ENCODE peak calls at places on chromosomes 3 and 15, in seven cellular contexts. One of them, this sample, is unnamed.

GRCh38 chr3:25088284-25088683 is 339.8 kb upstream of the RARB start:
- DNase-seq in dorsolateral prefrontal cortex: no peak
- DNase-seq in Caco-2: no peak
- DNase-seq in lower lobe of right lung: no peak
- DNase-seq in fibroblast of the aortic adventitia: no peak
- DNase-seq in Peyer's patch: no peak
- DNase-seq in foreskin fibroblast: no peak
- DNase-seq in this sample: no peak

GRCh38 chr3:53091011-53091410 is 39.2 kb downstream of the RFT1 start:
- DNase-seq in dorsolateral prefrontal cortex: no peak
- DNase-seq in Peyer's patch: no peak
- DNase-seq in Caco-2: no peak
- DNase-seq in lower lobe of right lung: no peak
- DNase-seq in fibroblast of the aortic adventitia: no peak
- DNase-seq in foreskin fibroblast: no peak
- DNase-seq in this sample: no peak

GRCh38 chr15:51186121-51186795 is 91.6 kb upstream of the TNFAIP8L3 start:
- DNase-seq in dorsolateral prefrontal cortex: no peak
- DNase-seq in foreskin fibroblast: no peak
- DNase-seq in fibroblast of the aortic adventitia: no peak
- DNase-seq in lower lobe of right lung: no peak
- DNase-seq in Peyer's patch: no peak
- DNase-seq in Caco-2: no peak
- DNase-seq in this sample: no peak

GRCh38 chr3:122358633-122359032 is 24.4 kb downstream of the MIX23 start:
- DNase-seq in lower lobe of right lung: no peak
- DNase-seq in Caco-2: no peak
- DNase-seq in foreskin fibroblast: no peak
- DNase-seq in dorsolateral prefrontal cortex: no peak
- DNase-seq in Peyer's patch: no peak
- DNase-seq in fibroblast of the aortic adventitia: no peak
- DNase-seq in this sample: no peak

GRCh38 chr15:28975766-28976179 is 90.0 kb downstream of the APBA2 start:
- DNase-seq in Caco-2: peak
- DNase-seq in Peyer's patch: no peak
- DNase-seq in foreskin fibroblast: peak
- DNase-seq in lower lobe of right lung: no peak
- DNase-seq in fibroblast of the aortic adventitia: peak
- DNase-seq in dorsolateral prefrontal cortex: no peak
- DNase-seq in this sample: peak

GRCh38 chr3:155252535-155252934 is 40.9 kb downstream of the STRIT1 start:
- DNase-seq in fibroblast of the aortic adventitia: peak
- DNase-seq in foreskin fibroblast: peak
- DNase-seq in Caco-2: no peak
- DNase-seq in lower lobe of right lung: no peak
- DNase-seq in Peyer's patch: no peak
- DNase-seq in dorsolateral prefrontal cortex: no peak
- DNase-seq in this sample: peak

GRCh38 chr15:96764501-96764900 is 434.0 kb downstream of the NR2F2 start:
- DNase-seq in foreskin fibroblast: no peak
- DNase-seq in Peyer's patch: no peak
- DNase-seq in fibroblast of the aortic adventitia: no peak
- DNase-seq in lower lobe of right lung: no peak
- DNase-seq in dorsolateral prefrontal cortex: no peak
- DNase-seq in Caco-2: no peak
- DNase-seq in this sample: no peak

GRCh38 chr3:184565421-184566211 is 4.0 kb downstream of the EPHB3 start:
- DNase-seq in dorsolateral prefrontal cortex: no peak
- DNase-seq in fibroblast of the aortic adventitia: peak
- DNase-seq in Peyer's patch: peak
- DNase-seq in Caco-2: peak
- DNase-seq in foreskin fibroblast: peak
- DNase-seq in lower lobe of right lung: peak
- DNase-seq in this sample: peak

GRCh38 chr15:95446854-95447253 is 883.6 kb upstream of the NR2F2 start:
- DNase-seq in lower lobe of right lung: no peak
- DNase-seq in Peyer's patch: no peak
- DNase-seq in Caco-2: no peak
- DNase-seq in dorsolateral prefrontal cortex: no peak
- DNase-seq in foreskin fibroblast: no peak
- DNase-seq in fibroblast of the aortic adventitia: no peak
- DNase-seq in this sample: no peak

GRCh38 chr3:188111002-188111584 is 42.9 kb upstream of the LPP start:
- DNase-seq in Caco-2: peak
- DNase-seq in lower lobe of right lung: no peak
- DNase-seq in fibroblast of the aortic adventitia: peak
- DNase-seq in Peyer's patch: no peak
- DNase-seq in dorsolateral prefrontal cortex: no peak
- DNase-seq in foreskin fibroblast: peak
- DNase-seq in this sample: peak

GRCh38 chr3:195896361-195897080 is 11.8 kb downstream of the TNK2 start:
- DNase-seq in Caco-2: no peak
- DNase-seq in Peyer's patch: no peak
- DNase-seq in lower lobe of right lung: no peak
- DNase-seq in foreskin fibroblast: peak
- DNase-seq in fibroblast of the aortic adventitia: peak
- DNase-seq in dorsolateral prefrontal cortex: no peak
- DNase-seq in this sample: peak

GRCh38 chr3:29226709-29227108 is 54.2 kb upstream of the RBMS3 start:
- DNase-seq in dorsolateral prefrontal cortex: no peak
- DNase-seq in Caco-2: no peak
- DNase-seq in Peyer's patch: no peak
- DNase-seq in lower lobe of right lung: no peak
- DNase-seq in foreskin fibroblast: no peak
- DNase-seq in fibroblast of the aortic adventitia: peak
- DNase-seq in this sample: no peak

GRCh38 chr3:131277836-131278497 is 103.6 kb upstream of the NUDT16 start:
- DNase-seq in foreskin fibroblast: peak
- DNase-seq in Caco-2: no peak
- DNase-seq in fibroblast of the aortic adventitia: peak
- DNase-seq in dorsolateral prefrontal cortex: no peak
- DNase-seq in Peyer's patch: no peak
- DNase-seq in lower lobe of right lung: no peak
- DNase-seq in this sample: peak

GRCh38 chr3:30779686-30780287 is 114.7 kb downstream of the GADL1 start:
- DNase-seq in lower lobe of right lung: no peak
- DNase-seq in Caco-2: peak
- DNase-seq in Peyer's patch: no peak
- DNase-seq in dorsolateral prefrontal cortex: no peak
- DNase-seq in fibroblast of the aortic adventitia: peak
- DNase-seq in foreskin fibroblast: peak
- DNase-seq in this sample: peak

GRCh38 chr3:87468938-87469337 is 192.6 kb upstream of the POU1F1 start:
- DNase-seq in lower lobe of right lung: no peak
- DNase-seq in fibroblast of the aortic adventitia: peak
- DNase-seq in dorsolateral prefrontal cortex: no peak
- DNase-seq in foreskin fibroblast: peak
- DNase-seq in Peyer's patch: no peak
- DNase-seq in Caco-2: no peak
- DNase-seq in this sample: no peak

GRCh38 chr15:78840661-78841060 is 29.4 kb upstream of the ADAMTS7 start:
- DNase-seq in fibroblast of the aortic adventitia: no peak
- DNase-seq in lower lobe of right lung: peak
- DNase-seq in dorsolateral prefrontal cortex: no peak
- DNase-seq in foreskin fibroblast: no peak
- DNase-seq in Peyer's patch: no peak
- DNase-seq in Caco-2: no peak
- DNase-seq in this sample: no peak

GRCh38 chr15:31489801-31490646 is 163.4 kb downstream of the KLF13 start:
- DNase-seq in lower lobe of right lung: no peak
- DNase-seq in fibroblast of the aortic adventitia: peak
- DNase-seq in foreskin fibroblast: peak
- DNase-seq in Caco-2: peak
- DNase-seq in dorsolateral prefrontal cortex: no peak
- DNase-seq in Peyer's patch: no peak
- DNase-seq in this sample: peak

GRCh38 chr15:31141792-31142191 is 40.3 kb upstream of the TRPM1 start:
- DNase-seq in fibroblast of the aortic adventitia: no peak
- DNase-seq in Peyer's patch: no peak
- DNase-seq in lower lobe of right lung: no peak
- DNase-seq in foreskin fibroblast: no peak
- DNase-seq in dorsolateral prefrontal cortex: no peak
- DNase-seq in Caco-2: no peak
- DNase-seq in this sample: no peak

GRCh38 chr3:12506201-12506600 is 21.9 kb downstream of the TSEN2 start:
- DNase-seq in foreskin fibroblast: no peak
- DNase-seq in Caco-2: no peak
- DNase-seq in Peyer's patch: no peak
- DNase-seq in lower lobe of right lung: no peak
- DNase-seq in dorsolateral prefrontal cortex: no peak
- DNase-seq in fibroblast of the aortic adventitia: no peak
- DNase-seq in this sample: no peak

GRCh38 chr15:46894644-46895043 is 822.7 kb upstream of the SEMA6D start:
- DNase-seq in fibroblast of the aortic adventitia: no peak
- DNase-seq in dorsolateral prefrontal cortex: no peak
- DNase-seq in foreskin fibroblast: no peak
- DNase-seq in lower lobe of right lung: no peak
- DNase-seq in Caco-2: no peak
- DNase-seq in Peyer's patch: no peak
- DNase-seq in this sample: no peak

GRCh38 chr3:123406598-123406997 is 42.3 kb downstream of the ADCY5 start:
- DNase-seq in foreskin fibroblast: no peak
- DNase-seq in lower lobe of right lung: peak
- DNase-seq in fibroblast of the aortic adventitia: no peak
- DNase-seq in Peyer's patch: peak
- DNase-seq in dorsolateral prefrontal cortex: no peak
- DNase-seq in Caco-2: no peak
- DNase-seq in this sample: no peak

GRCh38 chr3:50525987-50526386 is 22.6 kb upstream of the CACNA2D2 start:
- DNase-seq in fibroblast of the aortic adventitia: peak
- DNase-seq in dorsolateral prefrontal cortex: no peak
- DNase-seq in Caco-2: peak
- DNase-seq in foreskin fibroblast: peak
- DNase-seq in lower lobe of right lung: peak
- DNase-seq in Peyer's patch: no peak
- DNase-seq in this sample: peak

GRCh38 chr3:187255314-187255713 is 36.2 kb downstream of the MASP1 start:
- DNase-seq in lower lobe of right lung: no peak
- DNase-seq in fibroblast of the aortic adventitia: peak
- DNase-seq in dorsolateral prefrontal cortex: no peak
- DNase-seq in Caco-2: no peak
- DNase-seq in foreskin fibroblast: no peak
- DNase-seq in Peyer's patch: no peak
- DNase-seq in this sample: peak

GRCh38 chr15:100570735-100571363 is 31.1 kb downstream of the LINS1 start:
- DNase-seq in dorsolateral prefrontal cortex: no peak
- DNase-seq in lower lobe of right lung: no peak
- DNase-seq in Caco-2: no peak
- DNase-seq in Peyer's patch: no peak
- DNase-seq in foreskin fibroblast: no peak
- DNase-seq in fibroblast of the aortic adventitia: no peak
- DNase-seq in this sample: no peak

GRCh38 chr3:53169832-53170324 is 8.9 kb downstream of the PRKCD start:
- DNase-seq in Peyer's patch: no peak
- DNase-seq in dorsolateral prefrontal cortex: no peak
- DNase-seq in foreskin fibroblast: no peak
- DNase-seq in Caco-2: no peak
- DNase-seq in lower lobe of right lung: no peak
- DNase-seq in fibroblast of the aortic adventitia: no peak
- DNase-seq in this sample: no peak

GRCh38 chr3:122938756-122939425 is 88.7 kb downstream of the SEMA5B start:
- DNase-seq in lower lobe of right lung: peak
- DNase-seq in foreskin fibroblast: no peak
- DNase-seq in dorsolateral prefrontal cortex: no peak
- DNase-seq in fibroblast of the aortic adventitia: no peak
- DNase-seq in Peyer's patch: no peak
- DNase-seq in Caco-2: no peak
- DNase-seq in this sample: no peak

GRCh38 chr3:62049033-62049432 is 324.3 kb downstream of the FEZF2 start:
- DNase-seq in dorsolateral prefrontal cortex: no peak
- DNase-seq in lower lobe of right lung: no peak
- DNase-seq in foreskin fibroblast: no peak
- DNase-seq in Peyer's patch: no peak
- DNase-seq in fibroblast of the aortic adventitia: no peak
- DNase-seq in Caco-2: no peak
- DNase-seq in this sample: no peak

GRCh38 chr15:83472797-83473196 is 25.7 kb downstream of the SH3GL3 start:
- DNase-seq in foreskin fibroblast: no peak
- DNase-seq in Caco-2: no peak
- DNase-seq in dorsolateral prefrontal cortex: no peak
- DNase-seq in lower lobe of right lung: no peak
- DNase-seq in Peyer's patch: no peak
- DNase-seq in fibroblast of the aortic adventitia: no peak
- DNase-seq in this sample: no peak

GRCh38 chr3:184582583-184582982 is 21.0 kb downstream of the EPHB3 start:
- DNase-seq in fibroblast of the aortic adventitia: peak
- DNase-seq in Caco-2: no peak
- DNase-seq in lower lobe of right lung: no peak
- DNase-seq in Peyer's patch: no peak
- DNase-seq in dorsolateral prefrontal cortex: no peak
- DNase-seq in foreskin fibroblast: no peak
- DNase-seq in this sample: peak

GRCh38 chr3:66035763-66036477 is 2.8 kb downstream of the MAGI1 start:
- DNase-seq in foreskin fibroblast: no peak
- DNase-seq in dorsolateral prefrontal cortex: no peak
- DNase-seq in lower lobe of right lung: no peak
- DNase-seq in Caco-2: peak
- DNase-seq in Peyer's patch: no peak
- DNase-seq in fibroblast of the aortic adventitia: peak
- DNase-seq in this sample: peak
- H3K4me3 ChIP-seq in foreskin fibroblast: peak
- H3K4me3 ChIP-seq in dorsolateral prefrontal cortex: peak
- H3K4me3 ChIP-seq in lower lobe of right lung: peak
- H3K4me3 ChIP-seq in Caco-2: peak
- H3K4me3 ChIP-seq in Peyer's patch: no peak
- H3K4me3 ChIP-seq in fibroblast of the aortic adventitia: peak
- H3K4me3 ChIP-seq in this sample: peak

DNA sequence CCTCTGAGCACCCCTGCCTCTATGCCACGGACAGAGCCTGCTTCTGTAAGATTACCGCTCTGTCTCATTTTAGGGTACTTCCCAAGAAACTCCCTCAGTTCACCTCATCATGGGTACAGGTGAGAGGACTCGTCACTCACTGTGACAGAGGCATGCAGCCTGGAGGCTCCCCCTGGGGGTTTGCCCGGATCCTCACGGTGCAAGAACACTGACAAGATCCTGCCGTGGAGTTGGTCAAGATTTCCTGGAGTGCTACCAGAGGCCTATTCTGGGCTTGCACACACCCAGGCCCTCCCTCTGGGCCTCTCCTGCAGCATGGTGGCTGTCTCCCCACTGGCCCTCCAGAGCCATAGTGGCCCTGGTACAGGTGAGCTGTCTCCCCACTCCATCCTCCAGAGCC is 103.1 kb upstream of the TNIK start:
- DNase-seq in foreskin fibroblast: no peak
- DNase-seq in Peyer's patch: no peak
- DNase-seq in Caco-2: peak
- DNase-seq in fibroblast of the aortic adventitia: no peak
- DNase-seq in lower lobe of right lung: no peak
- DNase-seq in dorsolateral prefrontal cortex: no peak
- DNase-seq in this sample: no peak
- TF ChIP-seq CTCF in foreskin fibroblast: no peak
- TF ChIP-seq CTCF in Peyer's patch: no peak
- TF ChIP-seq CTCF in Caco-2: no peak
- TF ChIP-seq CTCF in fibroblast of the aortic adventitia: no peak
- TF ChIP-seq CTCF in lower lobe of right lung: no peak
- TF ChIP-seq CTCF in dorsolateral prefrontal cortex: no peak
- TF ChIP-seq CTCF in this sample: no peak

GRCh38 chr15:99226802-99227201 is 22.6 kb downstream of the TTC23 start:
- DNase-seq in fibroblast of the aortic adventitia: no peak
- DNase-seq in dorsolateral prefrontal cortex: no peak
- DNase-seq in Caco-2: no peak
- DNase-seq in Peyer's patch: no peak
- DNase-seq in lower lobe of right lung: no peak
- DNase-seq in foreskin fibroblast: no peak
- DNase-seq in this sample: no peak
- H3K4me3 ChIP-seq in fibroblast of the aortic adventitia: no peak
- H3K4me3 ChIP-seq in dorsolateral prefrontal cortex: no peak
- H3K4me3 ChIP-seq in Caco-2: no peak
- H3K4me3 ChIP-seq in Peyer's patch: no peak
- H3K4me3 ChIP-seq in lower lobe of right lung: no peak
- H3K4me3 ChIP-seq in foreskin fibroblast: no peak
- H3K4me3 ChIP-seq in this sample: no peak

GRCh38 chr15:72474912-72475601 is 927 bp downstream of the ARIH1 start:
- DNase-seq in lower lobe of right lung: peak
- DNase-seq in Peyer's patch: peak
- DNase-seq in fibroblast of the aortic adventitia: peak
- DNase-seq in dorsolateral prefrontal cortex: peak
- DNase-seq in foreskin fibroblast: peak
- DNase-seq in Caco-2: peak
- DNase-seq in this sample: peak
- TF ChIP-seq CTCF in lower lobe of right lung: no peak
- TF ChIP-seq CTCF in Peyer's patch: no peak
- TF ChIP-seq CTCF in fibroblast of the aortic adventitia: peak
- TF ChIP-seq CTCF in dorsolateral prefrontal cortex: no peak
- TF ChIP-seq CTCF in foreskin fibroblast: no peak
- TF ChIP-seq CTCF in Caco-2: no peak
- TF ChIP-seq CTCF in this sample: peak

This sample was measured in fibroblast of pulmonary artery.